ENCODE peak calls at places on chromosomes 12 and 14, in ten cellular contexts. R is AG04450, C is fibroblast of the aortic adventitia, K is left ventricle myocardium inferior, N is A549, Q is GM06990, P is pancreas, W is kidney epithelial cell, Y is astrocyte of the spinal cord, H is upper lobe of right lung. B is an unnamed sample.

GRCh38 chr12:80186727-80187217 is 87.4 kb downstream of the OTOGL start:
- DNase-seq in R (peak; percentile 84), C (peak; percentile 98), K (no peak), N (peak; percentile 86), Q (no peak), P (peak; percentile 49), W (peak; percentile 65), Y (peak; percentile 96), H (no peak), B (peak; percentile 97)

GRCh38 chr12:49909826-49910225 is 6.1 kb upstream of the FAIM2 start:
- DNase-seq in R (no peak), C (peak; percentile 35), K (no peak), N (no peak), Q (no peak), P (peak; percentile 32), W (peak; percentile 61), Y (peak; percentile 43), H (peak; percentile 88), B (peak; percentile 66)

GRCh38 chr12:95763809-95764253 is 26.7 kb downstream of the NTN4 start:
- DNase-seq in R (no peak), C (peak; percentile 83), K (no peak), N (peak; percentile 80), Q (no peak), P (peak; percentile 31), W (peak; percentile 28), Y (peak; percentile 86), H (no peak), B (peak; percentile 77)

GRCh38 chr12:106248849-106249371 is 1.1 kb upstream of the CKAP4 start:
- DNase-seq in R (no peak), C (peak; percentile 52), K (no peak), N (no peak), Q (peak; percentile 33), P (no peak), W (no peak), Y (peak; percentile 43), H (no peak), B (peak; percentile 68)

GRCh38 chr12:69570545-69571399 is 14.5 kb upstream of the CCT2 start:
- DNase-seq in R (no peak), C (peak; percentile 83), K (no peak), N (peak; percentile 83), Q (no peak), P (peak; percentile 57), W (no peak), Y (peak; percentile 76), H (no peak), B (peak; percentile 83)

GRCh38 chr12:88325076-88325827 is 183.1 kb downstream of the TMTC3 start:
- DNase-seq in R (peak; percentile 83), C (peak; percentile 94), K (no peak), N (peak; percentile 65), Q (no peak), P (no peak), W (peak; percentile 88), Y (peak; percentile 94), H (no peak), B (peak; percentile 85)

GRCh38 chr12:105235299-105235746 is 651 bp downstream of the APPL2 start:
- DNase-seq in R (no peak), C (no peak), K (no peak), N (no peak), Q (no peak), P (no peak), W (no peak), Y (peak; percentile 41), H (no peak), B (no peak)

GRCh38 chr14:68510201-68510600 is 282.7 kb downstream of the ZFP36L1 start:
- DNase-seq in R (no peak), C (peak; percentile 94), K (peak; percentile 58), N (no peak), Q (no peak), P (no peak), W (no peak), Y (peak; percentile 57), H (no peak), B (peak; percentile 40)

GRCh38 chr12:57127101-57127709 is 1.1 kb upstream of the LRP1 start:
- DNase-seq in R (no peak), C (no peak), K (peak; percentile 77), N (peak; percentile 79), Q (peak; percentile 41), P (peak; percentile 80), W (no peak), Y (no peak), H (peak; percentile 89), B (no peak)

GRCh38 chr14:32417956-32418552 is 89.0 kb downstream of the AKAP6 start:
- DNase-seq in R (no peak), C (peak; percentile 83), K (peak; percentile 31), N (peak; percentile 55), Q (no peak), P (peak; percentile 23), W (no peak), Y (peak; percentile 57), H (no peak), B (peak; percentile 79)

GRCh38 chr14:102727336-102728095 is 49.7 kb upstream of the TRAF3 start:
- DNase-seq in R (no peak), C (peak; percentile 13), K (no peak), N (no peak), Q (no peak), P (no peak), W (no peak), Y (no peak), H (no peak), B (peak; percentile 13)

GRCh38 chr12:182381-182883 is 31.5 kb downstream of the SLC6A12 start:
- DNase-seq in R (peak; percentile 42), C (peak; percentile 51), K (peak; percentile 41), N (peak; percentile 25), Q (no peak), P (no peak), W (peak; percentile 61), Y (peak; percentile 71), H (no peak), B (peak; percentile 57)

GRCh38 chr12:8822298-8822697 is at the start of gene A2ML1:
- DNase-seq in R (no peak), C (no peak), K (no peak), N (no peak), Q (no peak), P (no peak), W (no peak), Y (no peak), H (no peak), B (no peak)

GRCh38 chr14:50821471-50822464 is 9.2 kb downstream of the NIN start:
- DNase-seq in R (no peak), C (no peak), K (peak; percentile 28), N (no peak), Q (peak; percentile 85), P (no peak), W (no peak), Y (no peak), H (peak; percentile 76), B (no peak)
- H3K4me3 ChIP-seq in R (no peak overlapping the region), C (no peak overlapping the region), K (no peak overlapping the region), N (no peak overlapping the region), Q (peak overlapping the region; percentile 43), P (no peak overlapping the region), W (no peak overlapping the region), Y (no peak overlapping the region), H (no peak overlapping the region), B (no peak overlapping the region)

GRCh38 chr12:126572170-126572569 is 1506.9 kb downstream of the AACS start:
- DNase-seq in R (no peak), C (no peak), K (no peak), N (no peak), Q (no peak), P (no peak), W (no peak), Y (no peak), H (no peak), B (no peak)
- TF ChIP-seq CTCF in R (no peak), C (no peak), K (no peak), N (no peak), Q (no peak), P (no peak), W (no peak), Y (no peak), H (no peak), B (no peak)

GRCh38 chr12:9868271-9868815 is 811 bp downstream of the CLEC2B start:
- DNase-seq in R (no peak), C (peak; percentile 7), K (no peak), N (no peak), Q (no peak), P (no peak), W (no peak), Y (no peak), H (no peak), B (no peak)

GRCh38 chr12:9868951-9869306 is 225 bp downstream of the CLEC2B start:
- DNase-seq in R (no peak), C (no peak), K (no peak), N (no peak), Q (no peak), P (no peak), W (no peak), Y (peak; percentile 14), H (no peak), B (peak; percentile 10)

GRCh38 chr12:9867531-9867930 is 1.6 kb downstream of the CLEC2B start:
- DNase-seq in R (no peak), C (peak; percentile 5), K (no peak), N (no peak), Q (no peak), P (no peak), W (no peak), Y (no peak), H (no peak), B (no peak)

GRCh38 chr12:9870311-9870866 is 1.2 kb upstream of the CLEC2B start:
- DNase-seq in R (no peak), C (peak; percentile 8), K (no peak), N (no peak), Q (no peak), P (no peak), W (no peak), Y (peak; percentile 26), H (no peak), B (peak; percentile 20)

GRCh38 chr12:9869307-9870161 is at the start of gene CLEC2B:
- DNase-seq in R (peak; percentile 56), C (peak; percentile 80), K (no peak), N (peak; percentile 42), Q (no peak), P (no peak), W (peak; percentile 12), Y (peak; percentile 83), H (no peak), B (peak; percentile 93)
- H3K4me3 ChIP-seq in R (peak within 1 kb of the TSS; percentile 54), C (peak within 1 kb of the TSS; percentile 56), K (peak within 1 kb of the TSS; percentile 63), N (peak within 1 kb of the TSS; percentile 39), Q (peak within 1 kb of the TSS; percentile 53), P (peak within 1 kb of the TSS; percentile 38), W (no peak within 1 kb of the TSS), Y (peak within 1 kb of the TSS; percentile 46), H (peak within 1 kb of the TSS; percentile 47), B (peak within 1 kb of the TSS; percentile 54)

GRCh38 chr12:47074757-47075156 is 4.7 kb upstream of the PCED1B start:
- DNase-seq in R (no peak), C (no peak), K (no peak), N (no peak), Q (no peak), P (no peak), W (no peak), Y (no peak), H (no peak), B (no peak)

GRCh38 chr12:47073951-47074350 is 5.5 kb upstream of the PCED1B start:
- DNase-seq in R (no peak), C (no peak), K (no peak), N (peak; percentile 42), Q (no peak), P (no peak), W (no peak), Y (no peak), H (no peak), B (no peak)

GRCh38 chr12:47067778-47068431 is 11.5 kb upstream of the PCED1B start:
- DNase-seq in R (no peak), C (no peak), K (no peak), N (no peak), Q (no peak), P (no peak), W (no peak), Y (no peak), H (no peak), B (no peak)

GRCh38 chr12:47068539-47068938 is 10.9 kb upstream of the PCED1B start:
- DNase-seq in R (no peak), C (no peak), K (no peak), N (no peak), Q (no peak), P (no peak), W (no peak), Y (peak; percentile 94), H (no peak), B (no peak)

GRCh38 chr12:47071241-47071852 is 8.1 kb upstream of the PCED1B start:
- DNase-seq in R (no peak), C (no peak), K (no peak), N (peak; percentile 72), Q (no peak), P (no peak), W (no peak), Y (no peak), H (no peak), B (no peak)
- TF ChIP-seq CTCF in R (peak; percentile 37), C (peak; percentile 39), K (peak; percentile 45), N (peak; percentile 62), Q (peak; percentile 57), P (no peak), W (peak; percentile 55), Y (peak; percentile 54), H (peak; percentile 50), B (peak; percentile 51)

B was measured in fibroblast of pulmonary artery.